ENCODE peak calls at places on chromosomes 13 and 19, in six cellular contexts. S is cardiac fibroblast, M is fibroblast of pulmonary artery, C is left lung, F is epithelial cell of esophagus, G is lower leg skin. U is an unnamed sample.

GRCh38 chr13:110433014-110433413 is 125.9 kb downstream of the COL4A2 start:
- DNase-seq in S (no peak), M (no peak), C (peak; percentile 78), F (no peak), G (no peak), U (peak; percentile 72)

GRCh38 chr19:50377051-50377441 is 789 bp downstream of the NR1H2 start:
- DNase-seq in S (no peak), M (peak; percentile 19), C (no peak), F (peak; percentile 37), G (no peak), U (no peak)

GRCh38 chr13:28636677-28637317 is 22.1 kb upstream of the POMP start:
- DNase-seq in S (peak; percentile 79), M (peak; percentile 87), C (no peak), F (peak; percentile 76), G (peak; percentile 31), U (no peak)

GRCh38 chr19:43667524-43668405 is 2.2 kb downstream of the PLAUR start:
- DNase-seq in S (peak; percentile 23), M (no peak), C (peak; percentile 80), F (no peak), G (peak; percentile 40), U (peak; percentile 38)

GRCh38 chr13:44064376-44064775 is 184.7 kb downstream of the LACC1 start:
- DNase-seq in S (no peak), M (no peak), C (no peak), F (no peak), G (no peak), U (no peak)

GRCh38 chr19:4518345-4519171 is at the start of gene PLIN4:
- DNase-seq in S (peak; percentile 94), M (peak; percentile 85), C (peak; percentile 65), F (no peak), G (no peak), U (no peak)

GRCh38 chr19:43560687-43561086 is 14.6 kb downstream of the XRCC1 start:
- DNase-seq in S (peak; percentile 8), M (no peak), C (peak; percentile 17), F (peak; percentile 24), G (no peak), U (no peak)

GRCh38 chr19:39351537-39352037 is 9.4 kb downstream of the SAMD4B start:
- DNase-seq in S (no peak), M (no peak), C (no peak), F (no peak), G (no peak), U (no peak)

GRCh38 chr13:105994340-105994739 is 541.1 kb downstream of the EFNB2 start:
- DNase-seq in S (no peak), M (no peak), C (no peak), F (no peak), G (no peak), U (no peak)

GRCh38 chr13:111505175-111505777 is 184.8 kb downstream of the TEX29 start:
- DNase-seq in S (no peak), M (no peak), C (no peak), F (no peak), G (no peak), U (no peak)

GRCh38 chr19:5065717-5066116 is 96.8 kb downstream of the KDM4B start:
- DNase-seq in S (no peak), M (no peak), C (no peak), F (no peak), G (no peak), U (no peak)

GRCh38 chr13:111658150-111659100 is 338.0 kb downstream of the TEX29 start:
- DNase-seq in S (no peak), M (no peak), C (no peak), F (no peak), G (no peak), U (no peak)

GRCh38 chr13:41505209-41505835 is 48.0 kb downstream of the RGCC start:
- DNase-seq in S (peak; percentile 83), M (peak; percentile 80), C (no peak), F (peak; percentile 59), G (no peak), U (no peak)

GRCh38 chr19:38055040-38055439 is 148.0 kb downstream of the SIPA1L3 start:
- DNase-seq in S (no peak), M (no peak), C (peak; percentile 46), F (no peak), G (no peak), U (no peak)

GRCh38 chr19:48815870-48816501 is 5.2 kb upstream of the BCAT2 start:
- DNase-seq in S (no peak), M (no peak), C (no peak), F (peak; percentile 24), G (no peak), U (no peak)

GRCh38 chr19:47615714-47616113 is 6.8 kb downstream of the BICRA start:
- DNase-seq in S (no peak), M (no peak), C (no peak), F (no peak), G (no peak), U (no peak)

DNA sequence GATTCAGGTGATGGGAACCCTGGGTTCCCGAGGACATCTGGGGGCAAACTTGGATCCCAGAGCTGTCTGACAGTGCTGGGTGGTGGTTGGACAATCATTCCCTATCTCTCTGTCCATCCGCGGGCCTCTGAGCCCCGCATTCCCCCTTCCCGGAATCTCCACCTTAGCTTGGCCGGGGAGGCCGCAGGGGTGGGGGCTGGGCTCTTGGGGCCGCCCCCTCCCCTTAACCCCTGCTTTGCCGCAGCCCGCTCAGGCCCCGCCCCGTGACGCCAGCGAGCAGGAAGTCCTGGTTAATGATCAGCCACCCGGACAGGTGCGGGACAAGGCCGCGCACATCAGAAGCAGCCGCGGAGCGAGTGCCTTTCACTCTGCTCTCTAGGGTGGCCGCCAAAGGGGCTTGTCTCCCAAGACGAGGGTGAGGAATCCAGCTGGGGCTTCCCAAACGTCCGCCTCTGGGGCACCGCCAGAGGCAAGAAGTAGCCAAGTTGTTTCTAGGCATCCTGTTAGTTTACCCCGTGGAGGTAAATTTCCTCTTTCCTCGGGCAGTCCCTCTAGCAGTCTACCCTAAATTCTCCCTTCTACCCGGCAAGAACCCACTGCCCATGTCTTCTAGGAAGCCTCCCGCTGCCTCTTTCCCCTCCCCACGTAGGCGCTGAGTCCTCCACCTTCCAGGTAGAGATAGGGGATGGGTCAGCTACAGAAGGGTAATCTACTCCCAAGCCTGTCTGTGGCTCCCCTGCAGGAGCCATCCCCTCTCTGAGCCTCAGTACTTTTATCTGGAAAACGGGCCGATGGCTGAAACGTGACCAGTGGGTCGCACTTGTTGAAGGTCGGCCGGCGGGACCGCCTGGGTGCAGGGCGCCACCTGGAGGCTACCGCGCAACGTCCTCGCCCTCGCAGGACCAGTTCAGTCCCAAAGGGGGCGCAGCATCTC is 3.0 kb downstream of the IRF2BP1 start:
- DNase-seq in S (peak; percentile 93), M (peak; percentile 92), C (peak; percentile 94), F (peak; percentile 87), G (peak; percentile 60), U (peak; percentile 78)
- H3K4me3 ChIP-seq in S (peak overlapping the region; percentile 3), M (no peak overlapping the region), C (peak overlapping the region; percentile 8), F (peak overlapping the region; percentile 71), G (no peak overlapping the region), U (no peak overlapping the region)

GRCh38 chr13:33787051-33787591 is 30.8 kb upstream of the RFC3 start:
- DNase-seq in S (peak; percentile 4), M (no peak), C (no peak), F (no peak), G (no peak), U (no peak)
- H3K4me3 ChIP-seq in S (no peak overlapping the region), M (no peak overlapping the region), C (peak overlapping the region; percentile 4), F (no peak overlapping the region), G (no peak overlapping the region), U (no peak overlapping the region)

DNA sequence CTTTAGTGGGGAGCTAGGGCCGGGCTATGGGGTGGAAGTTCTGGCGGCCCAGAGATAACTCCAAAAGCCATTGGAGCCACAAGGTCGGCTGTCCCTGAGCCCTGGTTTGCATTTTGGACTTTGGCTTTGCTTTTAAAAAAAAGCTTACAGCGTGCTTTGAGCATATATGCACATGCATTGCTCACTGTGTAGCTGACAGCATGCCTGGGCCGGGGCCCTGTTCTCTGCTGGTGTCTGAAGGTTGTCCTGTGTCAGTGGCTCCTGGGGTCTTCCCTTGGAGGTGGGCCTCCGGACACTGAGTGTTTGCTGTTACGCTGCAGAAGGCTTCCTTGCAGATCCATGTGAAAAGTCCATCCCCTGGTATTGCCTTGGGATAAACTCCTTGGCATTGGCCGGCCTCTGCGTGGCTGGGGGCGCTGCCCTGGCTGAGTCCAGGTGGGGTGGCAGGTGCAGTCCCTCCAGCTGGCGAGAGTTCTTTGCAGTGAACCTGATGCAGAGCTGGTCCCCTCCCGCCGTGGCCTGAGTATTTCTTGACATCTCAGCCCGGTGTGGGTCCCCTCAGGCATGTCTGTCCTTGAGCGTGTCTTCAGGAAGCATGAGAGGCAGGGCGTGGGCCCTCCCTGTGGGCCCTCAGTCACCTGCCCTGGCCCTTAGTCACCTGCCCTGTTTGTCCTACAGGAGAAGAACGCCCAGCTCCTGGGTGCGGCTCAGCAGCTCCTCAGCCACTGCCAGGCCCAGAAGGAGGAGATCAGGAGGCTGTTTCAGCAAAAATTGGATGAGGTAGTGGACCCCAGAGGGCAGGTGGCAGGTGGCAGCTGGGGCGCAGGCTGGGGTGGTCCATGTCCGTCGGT is 23.0 kb downstream of the PLEKHJ1 start:
- DNase-seq in S (no peak), M (no peak), C (no peak), F (peak; percentile 52), G (peak; percentile 49), U (no peak)
- H3K4me3 ChIP-seq in S (no peak overlapping the region), M (no peak overlapping the region), C (no peak overlapping the region), F (no peak overlapping the region), G (no peak overlapping the region), U (no peak overlapping the region)

GRCh38 chr19:1136201-1136600 is 32.4 kb downstream of the GPX4 start:
- DNase-seq in S (no peak), M (no peak), C (no peak), F (no peak), G (no peak), U (no peak)
- H3K4me3 ChIP-seq in S (no peak overlapping the region), M (no peak overlapping the region), C (no peak overlapping the region), F (no peak overlapping the region), G (no peak overlapping the region), U (no peak overlapping the region)

DNA sequence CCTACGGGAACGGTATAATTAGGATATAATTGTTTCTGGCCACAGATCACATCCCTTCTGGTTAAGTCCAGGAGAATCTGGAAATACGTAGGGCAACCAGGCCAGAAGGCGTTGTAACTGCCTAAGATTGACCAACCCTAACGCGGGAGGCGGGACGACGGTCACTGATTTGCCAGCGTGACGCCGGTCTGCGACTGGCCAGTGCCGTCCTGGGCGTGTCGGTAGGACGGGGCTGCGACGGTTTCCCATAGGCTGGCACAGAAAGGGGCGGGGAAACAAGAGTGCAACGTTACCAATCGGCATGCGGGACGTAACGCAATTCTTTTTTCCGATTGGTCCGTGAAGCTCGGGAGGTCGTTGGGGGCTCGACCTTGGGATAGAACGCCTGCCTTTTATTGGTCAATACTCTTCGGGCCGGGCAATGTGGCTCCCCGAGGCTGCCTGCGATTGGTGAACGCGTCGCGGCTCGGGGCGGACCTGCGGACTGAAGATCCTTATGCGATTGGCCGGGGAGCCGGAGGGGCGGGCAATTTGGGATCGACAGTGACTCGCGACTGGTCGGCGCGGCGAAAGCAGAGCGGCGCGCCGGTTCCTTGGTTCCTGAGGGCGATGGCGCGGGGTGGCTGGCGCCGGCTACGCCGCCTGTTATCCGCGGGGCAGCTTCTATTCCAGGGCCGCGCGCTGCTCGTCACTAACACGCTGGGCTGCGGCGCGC is at the start of gene MPV17L2:
- DNase-seq in S (peak; percentile 100), M (peak; percentile 100), C (peak; percentile 98), F (peak; percentile 100), G (peak; percentile 99), U (peak; percentile 100)
- H3K4me3 ChIP-seq in S (peak within 1 kb of the TSS; percentile 93), M (peak within 1 kb of the TSS; percentile 82), C (peak within 1 kb of the TSS; percentile 67), F (peak within 1 kb of the TSS; percentile 80), G (peak within 1 kb of the TSS; percentile 63), U (peak within 1 kb of the TSS; percentile 86)

GRCh38 chr13:48234652-48235099 is 1.7 kb downstream of the ITM2B start:
- DNase-seq in S (no peak), M (no peak), C (no peak), F (no peak), G (no peak), U (no peak)
- H3K4me3 ChIP-seq in S (peak overlapping the region; percentile 92), M (peak overlapping the region; percentile 85), C (peak overlapping the region; percentile 97), F (peak overlapping the region; percentile 100), G (no peak overlapping the region), U (peak overlapping the region; percentile 91)